ENCODE peak calls at places on chromosomes 7 and 10, in seven cellular contexts. One of them, this sample, is unnamed. For H3K4me1, the result is how much of the 10 kb centered on the place peaks cover.

GRCh38 chr7:117386125-117386709 is 41.1 kb downstream of the ASZ1 start:
- DNase-seq in A549: no peak
- DNase-seq in testis: no peak
- DNase-seq in endothelial cell of umbilical vein: no peak
- DNase-seq in body of pancreas: no peak
- DNase-seq in stomach: no peak
- DNase-seq in right lobe of liver: no peak
- DNase-seq in this sample: no peak

GRCh38 chr7:41148521-41148951 is 554.4 kb downstream of the INHBA start:
- DNase-seq in A549: no peak
- DNase-seq in testis: no peak
- DNase-seq in endothelial cell of umbilical vein: peak
- DNase-seq in body of pancreas: no peak
- DNase-seq in stomach: no peak
- DNase-seq in right lobe of liver: no peak
- DNase-seq in this sample: no peak

GRCh38 chr10:117762819-117763172 is 220.2 kb downstream of the EMX2 start:
- DNase-seq in A549: no peak
- DNase-seq in testis: no peak
- DNase-seq in endothelial cell of umbilical vein: no peak
- DNase-seq in body of pancreas: no peak
- DNase-seq in stomach: no peak
- DNase-seq in right lobe of liver: no peak
- DNase-seq in this sample: no peak

GRCh38 chr7:90222811-90223725 is 11.5 kb downstream of the STEAP2 start:
- DNase-seq in A549: no peak
- DNase-seq in testis: no peak
- DNase-seq in endothelial cell of umbilical vein: no peak
- DNase-seq in body of pancreas: peak
- DNase-seq in stomach: no peak
- DNase-seq in right lobe of liver: no peak
- DNase-seq in this sample: no peak

GRCh38 chr10:3516191-3516590 is 268.8 kb downstream of the KLF6 start:
- DNase-seq in A549: no peak
- DNase-seq in testis: no peak
- DNase-seq in endothelial cell of umbilical vein: no peak
- DNase-seq in body of pancreas: no peak
- DNase-seq in stomach: no peak
- DNase-seq in right lobe of liver: no peak
- DNase-seq in this sample: no peak

GRCh38 chr10:91316486-91316885 is 93.7 kb upstream of the HECTD2 start:
- DNase-seq in A549: no peak
- DNase-seq in testis: no peak
- DNase-seq in endothelial cell of umbilical vein: no peak
- DNase-seq in body of pancreas: no peak
- DNase-seq in stomach: no peak
- DNase-seq in right lobe of liver: no peak
- DNase-seq in this sample: no peak

GRCh38 chr7:1283941-1284742 is 51.5 kb downstream of the UNCX start:
- DNase-seq in A549: no peak
- DNase-seq in testis: no peak
- DNase-seq in endothelial cell of umbilical vein: no peak
- DNase-seq in body of pancreas: no peak
- DNase-seq in stomach: no peak
- DNase-seq in right lobe of liver: no peak
- DNase-seq in this sample: peak

GRCh38 chr10:62016477-62017140 is 115.1 kb downstream of the ARID5B start:
- DNase-seq in A549: no peak
- DNase-seq in testis: no peak
- DNase-seq in endothelial cell of umbilical vein: peak
- DNase-seq in body of pancreas: no peak
- DNase-seq in stomach: no peak
- DNase-seq in right lobe of liver: no peak
- DNase-seq in this sample: no peak

GRCh38 chr7:101154693-101155102 is 422 bp downstream of the AP1S1 start:
- DNase-seq in A549: no peak
- DNase-seq in testis: no peak
- DNase-seq in endothelial cell of umbilical vein: no peak
- DNase-seq in body of pancreas: no peak
- DNase-seq in stomach: no peak
- DNase-seq in right lobe of liver: no peak
- DNase-seq in this sample: no peak

GRCh38 chr10:51363415-51363814 is 289.1 kb downstream of the PRKG1 start:
- DNase-seq in A549: no peak
- DNase-seq in testis: no peak
- DNase-seq in endothelial cell of umbilical vein: no peak
- DNase-seq in body of pancreas: no peak
- DNase-seq in stomach: no peak
- DNase-seq in right lobe of liver: no peak
- DNase-seq in this sample: no peak

GRCh38 chr10:101018600-101019439 is 12.1 kb downstream of the PDZD7 start:
- DNase-seq in A549: peak
- DNase-seq in testis: peak
- DNase-seq in endothelial cell of umbilical vein: peak
- DNase-seq in body of pancreas: peak
- DNase-seq in stomach: peak
- DNase-seq in right lobe of liver: peak
- DNase-seq in this sample: peak

GRCh38 chr7:140317597-140317996 is 80.7 kb downstream of the SLC37A3 start:
- DNase-seq in A549: no peak
- DNase-seq in testis: no peak
- DNase-seq in endothelial cell of umbilical vein: no peak
- DNase-seq in body of pancreas: peak
- DNase-seq in stomach: no peak
- DNase-seq in right lobe of liver: no peak
- DNase-seq in this sample: no peak

GRCh38 chr10:132122939-132123445 is 57.2 kb downstream of the JAKMIP3 start:
- DNase-seq in A549: no peak
- DNase-seq in testis: no peak
- DNase-seq in endothelial cell of umbilical vein: no peak
- DNase-seq in body of pancreas: no peak
- DNase-seq in stomach: no peak
- DNase-seq in right lobe of liver: no peak
- DNase-seq in this sample: peak

GRCh38 chr7:45898241-45898640 is 10.0 kb downstream of the IGFBP1 start:
- DNase-seq in A549: no peak
- DNase-seq in testis: no peak
- DNase-seq in endothelial cell of umbilical vein: no peak
- DNase-seq in body of pancreas: no peak
- DNase-seq in stomach: no peak
- DNase-seq in right lobe of liver: no peak
- DNase-seq in this sample: no peak

GRCh38 chr7:132779164-132779563 is 202.9 kb upstream of the PLXNA4 start:
- DNase-seq in A549: no peak
- DNase-seq in testis: no peak
- DNase-seq in endothelial cell of umbilical vein: no peak
- DNase-seq in body of pancreas: no peak
- DNase-seq in stomach: no peak
- DNase-seq in right lobe of liver: no peak
- DNase-seq in this sample: no peak

GRCh38 chr7:69364814-69365587 is 233.3 kb upstream of the AUTS2 start:
- DNase-seq in A549: no peak
- DNase-seq in testis: no peak
- DNase-seq in endothelial cell of umbilical vein: no peak
- DNase-seq in body of pancreas: no peak
- DNase-seq in stomach: no peak
- DNase-seq in right lobe of liver: no peak
- DNase-seq in this sample: no peak

GRCh38 chr10:58264780-58265179 is 2.9 kb downstream of the IPMK start:
- DNase-seq in A549: no peak
- DNase-seq in testis: no peak
- DNase-seq in endothelial cell of umbilical vein: peak
- DNase-seq in body of pancreas: no peak
- DNase-seq in stomach: no peak
- DNase-seq in right lobe of liver: no peak
- DNase-seq in this sample: no peak

GRCh38 chr10:74949024-74949423 is 122.6 kb downstream of the KAT6B start:
- DNase-seq in A549: no peak
- DNase-seq in testis: no peak
- DNase-seq in endothelial cell of umbilical vein: no peak
- DNase-seq in body of pancreas: no peak
- DNase-seq in stomach: no peak
- DNase-seq in right lobe of liver: no peak
- DNase-seq in this sample: no peak

GRCh38 chr10:74953214-74953613 is 126.8 kb downstream of the KAT6B start:
- DNase-seq in A549: no peak
- DNase-seq in testis: no peak
- DNase-seq in endothelial cell of umbilical vein: no peak
- DNase-seq in body of pancreas: no peak
- DNase-seq in stomach: no peak
- DNase-seq in right lobe of liver: no peak
- DNase-seq in this sample: no peak

GRCh38 chr10:74947781-74948401 is 121.5 kb downstream of the KAT6B start:
- DNase-seq in A549: no peak
- DNase-seq in testis: no peak
- DNase-seq in endothelial cell of umbilical vein: no peak
- DNase-seq in body of pancreas: no peak
- DNase-seq in stomach: no peak
- DNase-seq in right lobe of liver: no peak
- DNase-seq in this sample: no peak

GRCh38 chr10:74949434-74949833 is 123.0 kb downstream of the KAT6B start:
- DNase-seq in A549: no peak
- DNase-seq in testis: no peak
- DNase-seq in endothelial cell of umbilical vein: peak
- DNase-seq in body of pancreas: no peak
- DNase-seq in stomach: no peak
- DNase-seq in right lobe of liver: no peak
- DNase-seq in this sample: no peak

DNA sequence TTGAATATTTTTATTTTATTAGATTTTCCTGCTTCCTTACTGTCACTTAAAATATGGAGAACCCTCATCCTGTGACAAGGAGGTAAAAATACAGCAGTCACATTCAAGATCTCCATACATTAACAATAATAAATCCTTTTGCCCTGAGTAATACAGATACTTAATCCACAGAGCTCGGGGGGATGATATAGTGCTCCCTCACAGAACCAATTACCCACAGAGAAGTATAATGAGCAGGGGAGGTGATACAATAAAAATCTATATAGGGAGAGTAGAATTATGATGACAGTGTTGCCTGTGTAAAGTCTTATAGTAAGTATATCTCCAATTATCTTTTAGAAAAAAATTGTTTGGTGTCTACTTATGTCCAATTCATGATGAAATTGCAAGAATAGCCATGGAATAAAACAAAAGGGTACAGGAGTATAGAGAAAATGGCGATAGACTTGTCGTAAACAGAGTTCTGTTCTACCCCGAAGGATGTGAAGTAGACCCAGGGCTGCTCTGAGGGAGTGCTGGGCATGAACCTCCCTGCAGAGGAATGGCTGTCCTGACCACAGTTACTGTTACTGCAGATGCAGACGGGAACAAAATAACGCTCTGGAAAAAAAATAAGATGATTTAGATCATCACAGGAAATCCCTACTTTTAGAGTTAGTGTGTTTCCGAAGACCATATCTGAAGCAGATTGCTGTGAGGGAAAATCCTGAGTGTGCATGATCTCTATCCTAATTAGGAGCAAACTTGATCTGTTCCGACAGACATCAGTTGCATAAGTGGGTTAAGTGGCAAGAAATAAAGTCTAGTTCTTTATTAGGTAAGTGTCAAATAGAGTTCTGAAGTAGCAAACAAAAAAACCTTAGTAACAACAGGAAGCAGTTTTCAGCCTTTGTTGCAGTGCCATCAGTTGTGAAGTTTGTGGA is 123.7 kb downstream of the KAT6B start:
- DNase-seq in A549: no peak
- DNase-seq in testis: no peak
- DNase-seq in endothelial cell of umbilical vein: no peak
- DNase-seq in body of pancreas: no peak
- DNase-seq in stomach: no peak
- DNase-seq in right lobe of liver: no peak
- DNase-seq in this sample: no peak
- H3K4me1 ChIP-seq in A549: under half
- H3K4me1 ChIP-seq in testis: under half
- H3K4me1 ChIP-seq in endothelial cell of umbilical vein: under half
- H3K4me1 ChIP-seq in body of pancreas: under half
- H3K4me1 ChIP-seq in stomach: half or more
- H3K4me1 ChIP-seq in right lobe of liver: under half
- H3K4me1 ChIP-seq in this sample: under half

DNA sequence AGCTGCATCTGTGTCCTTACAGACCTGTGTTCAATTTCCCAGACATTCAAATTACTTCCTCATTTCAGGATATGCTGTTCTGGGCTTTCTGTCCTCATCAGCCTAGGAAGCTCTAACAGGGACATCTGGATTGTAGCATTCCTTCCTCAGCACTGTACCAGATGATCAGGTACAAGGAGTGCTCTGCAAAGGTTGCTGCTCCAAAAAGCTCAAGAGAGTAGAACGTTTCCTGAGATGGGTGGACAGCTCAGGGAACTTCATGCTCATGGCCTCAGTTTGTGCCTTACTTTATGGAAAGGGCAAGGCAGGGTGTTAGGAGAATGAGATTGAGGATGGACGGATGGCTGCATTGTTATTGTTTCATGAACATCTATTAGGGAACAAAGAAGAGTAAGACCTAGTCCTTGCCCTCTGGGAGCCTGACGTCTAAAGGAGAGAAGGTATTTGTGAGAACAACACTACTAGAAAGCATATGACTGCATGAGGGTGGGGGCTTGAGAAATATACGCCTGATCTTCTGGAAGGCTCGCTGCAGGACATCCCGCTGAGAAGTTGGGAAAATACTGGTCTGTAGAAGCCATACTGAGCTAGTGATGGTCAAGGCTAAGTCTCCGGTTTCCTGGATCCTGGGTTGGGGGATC is 10.5 kb upstream of the ZNF212 start:
- DNase-seq in A549: no peak
- DNase-seq in testis: no peak
- DNase-seq in endothelial cell of umbilical vein: no peak
- DNase-seq in body of pancreas: no peak
- DNase-seq in stomach: no peak
- DNase-seq in right lobe of liver: no peak
- DNase-seq in this sample: no peak
- TF ChIP-seq POLR2A in A549: no peak
- TF ChIP-seq POLR2A in testis: no peak
- TF ChIP-seq POLR2A in endothelial cell of umbilical vein: no peak
- TF ChIP-seq POLR2A in body of pancreas: no peak
- TF ChIP-seq POLR2A in stomach: no peak
- TF ChIP-seq POLR2A in right lobe of liver: no peak
- TF ChIP-seq POLR2A in this sample: no peak

DNA sequence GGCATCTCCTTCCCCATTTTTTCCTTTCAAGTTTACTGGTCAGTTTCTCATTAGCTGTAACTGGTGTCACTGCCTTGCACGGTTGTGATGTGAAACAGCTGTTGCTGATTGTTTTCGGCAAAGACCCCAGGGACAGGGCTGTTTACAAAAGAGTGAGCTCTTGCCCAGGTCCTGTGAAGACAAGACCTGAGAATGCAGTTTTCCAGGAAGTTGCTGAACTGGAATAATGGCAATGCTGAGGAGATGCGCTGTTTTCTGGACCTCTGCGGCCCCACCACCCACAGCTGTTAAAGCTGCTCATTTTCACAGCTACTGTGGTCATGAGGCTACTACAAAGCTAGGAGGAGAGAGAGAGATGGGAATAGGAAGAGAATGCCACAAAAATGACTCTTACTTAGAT is 116.6 kb upstream of the RSU1 start:
- DNase-seq in A549: no peak
- DNase-seq in testis: peak
- DNase-seq in endothelial cell of umbilical vein: no peak
- DNase-seq in body of pancreas: no peak
- DNase-seq in stomach: no peak
- DNase-seq in right lobe of liver: no peak
- DNase-seq in this sample: no peak
- H3K27ac ChIP-seq in A549: no peak
- H3K27ac ChIP-seq in testis: no peak
- H3K27ac ChIP-seq in endothelial cell of umbilical vein: no peak
- H3K27ac ChIP-seq in body of pancreas: no peak
- H3K27ac ChIP-seq in stomach: no peak
- H3K27ac ChIP-seq in right lobe of liver: no peak
- H3K27ac ChIP-seq in this sample: no peak

GRCh38 chr10:103853428-103854264 is 1.7 kb downstream of the SH3PXD2A start:
- DNase-seq in A549: no peak
- DNase-seq in testis: no peak
- DNase-seq in endothelial cell of umbilical vein: no peak
- DNase-seq in body of pancreas: no peak
- DNase-seq in stomach: no peak
- DNase-seq in right lobe of liver: no peak
- DNase-seq in this sample: no peak
- H3K4me1 ChIP-seq in A549: under half
- H3K4me1 ChIP-seq in testis: under half
- H3K4me1 ChIP-seq in endothelial cell of umbilical vein: under half
- H3K4me1 ChIP-seq in body of pancreas: half or more
- H3K4me1 ChIP-seq in stomach: half or more
- H3K4me1 ChIP-seq in right lobe of liver: under half
- H3K4me1 ChIP-seq in this sample: half or more

This sample was measured in spleen.